ENCODE peak calls at places on chromosomes 11 and 22, in ten cellular contexts. Q is dorsolateral prefrontal cortex; C is HEK293T; W is frontal cortex; B is stimulated activated CD8-positive, alpha-beta memory T cell treated with anti-CD3 and anti-CD28 coated beads, Interleukin-12 subunit alpha, Interleukin-12 subunit beta, amount 100 ng/mL, for 1 hour; T is GM12865; U is SK-MEL-5; A is cardiac fibroblast; K is pulmonary artery endothelial cell; E is nucleus accumbens. G is an unnamed sample.

GRCh38 chr11:70928854-70929598 is 323.4 kb downstream of the SHANK2 start:
- DNase-seq in Q (no peak), C (no peak), W (no peak), B (no peak), T (no peak), U (no peak), A (no peak), K (no peak), E (no peak), G (no peak)

GRCh38 chr22:35746946-35747703 is 29.5 kb downstream of the APOL5 start:
- DNase-seq in Q (no peak), C (no peak), W (no peak), B (no peak), T (no peak), U (no peak), A (no peak), K (no peak), E (no peak), G (no peak)

GRCh38 chr11:75969626-75970308 is 154.8 kb downstream of the UVRAG start:
- DNase-seq in Q (no peak), C (no peak), W (no peak), B (no peak), T (no peak), U (no peak), A (peak; percentile 20), K (no peak), E (no peak), G (no peak)

GRCh38 chr22:19825904-19826618 is 28.6 kb downstream of the GNB1L start:
- DNase-seq in Q (no peak), C (no peak), W (no peak), B (no peak), T (no peak), U (no peak), A (no peak), K (no peak), E (no peak), G (no peak)

GRCh38 chr11:31340903-31341572 is 28.5 kb downstream of the DCDC1 start:
- DNase-seq in Q (no peak), C (peak; percentile 47), W (no peak), B (no peak), T (peak; percentile 46), U (peak; percentile 67), A (peak; percentile 52), K (no peak), E (no peak), G (no peak)

GRCh38 chr22:47175761-47176359 is 413.4 kb downstream of the TBC1D22A start:
- DNase-seq in Q (peak; percentile 34), C (no peak), W (no peak), B (no peak), T (no peak), U (no peak), A (no peak), K (no peak), E (no peak), G (no peak)

GRCh38 chr11:75591966-75592365 is 29.9 kb downstream of the SERPINH1 start:
- DNase-seq in Q (no peak), C (no peak), W (no peak), B (no peak), T (no peak), U (no peak), A (no peak), K (no peak), E (no peak), G (no peak)

GRCh38 chr22:34897126-34897525 is 168.8 kb upstream of the ISX start:
- DNase-seq in Q (no peak), C (no peak), W (no peak), B (no peak), T (no peak), U (no peak), A (no peak), K (no peak), E (no peak), G (no peak)

GRCh38 chr11:86355256-86355655 is 19.4 kb upstream of the CCDC81 start:
- DNase-seq in Q (no peak), C (no peak), W (no peak), B (no peak), T (no peak), U (no peak), A (no peak), K (no peak), E (no peak), G (no peak)

G was measured in stimulated activated naive CD8-positive, alpha-beta T cell treated with anti-CD3 and anti-CD28 coated beads, Interleukin-15, amount 100 ng/mL, for 72 hours.